ENCODE peak calls at places on chromosomes 7 and 10, in ten cellular contexts. One of them, this sample, is unnamed.

GRCh38 chr7:111059826-111060225 is 31.1 kb upstream of the LRRN3 start:
- DNase-seq in cardiac septum: no peak
- DNase-seq in amygdala: no peak
- DNase-seq in C1 segment of cervical spinal cord: no peak
- DNase-seq in astrocyte of the spinal cord: no peak
- DNase-seq in NCI-H460: no peak
- DNase-seq in A172: no peak
- DNase-seq in iris pigment epithelial cell: no peak
- DNase-seq in heart left ventricle: no peak
- DNase-seq in stimulated activated CD8-positive, alpha-beta memory T cell treated with anti-CD3 and anti-CD28 coated beads, Interleukin-15, amount 100 ng/mL, for 4 hours: no peak
- DNase-seq in this sample: no peak

GRCh38 chr10:110373059-110373458 is 68.3 kb upstream of the SMNDC1 start:
- DNase-seq in cardiac septum: no peak
- DNase-seq in amygdala: no peak
- DNase-seq in C1 segment of cervical spinal cord: no peak
- DNase-seq in astrocyte of the spinal cord: no peak
- DNase-seq in NCI-H460: no peak
- DNase-seq in A172: peak
- DNase-seq in iris pigment epithelial cell: peak
- DNase-seq in heart left ventricle: no peak
- DNase-seq in stimulated activated CD8-positive, alpha-beta memory T cell treated with anti-CD3 and anti-CD28 coated beads, Interleukin-15, amount 100 ng/mL, for 4 hours: no peak
- DNase-seq in this sample: no peak

GRCh38 chr7:115869811-115870210 is 160.8 kb downstream of the TFEC start:
- DNase-seq in cardiac septum: no peak
- DNase-seq in amygdala: no peak
- DNase-seq in C1 segment of cervical spinal cord: no peak
- DNase-seq in astrocyte of the spinal cord: no peak
- DNase-seq in NCI-H460: no peak
- DNase-seq in A172: no peak
- DNase-seq in iris pigment epithelial cell: no peak
- DNase-seq in heart left ventricle: no peak
- DNase-seq in stimulated activated CD8-positive, alpha-beta memory T cell treated with anti-CD3 and anti-CD28 coated beads, Interleukin-15, amount 100 ng/mL, for 4 hours: no peak
- DNase-seq in this sample: no peak

GRCh38 chr7:146116452-146117219 is at the start of gene CNTNAP2:
- DNase-seq in cardiac septum: no peak
- DNase-seq in amygdala: peak
- DNase-seq in C1 segment of cervical spinal cord: no peak
- DNase-seq in astrocyte of the spinal cord: peak
- DNase-seq in NCI-H460: no peak
- DNase-seq in A172: no peak
- DNase-seq in iris pigment epithelial cell: peak
- DNase-seq in heart left ventricle: peak
- DNase-seq in stimulated activated CD8-positive, alpha-beta memory T cell treated with anti-CD3 and anti-CD28 coated beads, Interleukin-15, amount 100 ng/mL, for 4 hours: no peak
- DNase-seq in this sample: peak

GRCh38 chr7:125383324-125383723 is 453.7 kb upstream of the POT1 start:
- DNase-seq in cardiac septum: no peak
- DNase-seq in amygdala: no peak
- DNase-seq in C1 segment of cervical spinal cord: no peak
- DNase-seq in astrocyte of the spinal cord: no peak
- DNase-seq in NCI-H460: no peak
- DNase-seq in A172: no peak
- DNase-seq in iris pigment epithelial cell: no peak
- DNase-seq in heart left ventricle: no peak
- DNase-seq in stimulated activated CD8-positive, alpha-beta memory T cell treated with anti-CD3 and anti-CD28 coated beads, Interleukin-15, amount 100 ng/mL, for 4 hours: no peak
- DNase-seq in this sample: no peak

GRCh38 chr10:133286366-133286765 is 9.7 kb upstream of the ADAM8 start:
- DNase-seq in cardiac septum: no peak
- DNase-seq in amygdala: no peak
- DNase-seq in C1 segment of cervical spinal cord: no peak
- DNase-seq in astrocyte of the spinal cord: no peak
- DNase-seq in NCI-H460: no peak
- DNase-seq in A172: no peak
- DNase-seq in iris pigment epithelial cell: no peak
- DNase-seq in heart left ventricle: no peak
- DNase-seq in stimulated activated CD8-positive, alpha-beta memory T cell treated with anti-CD3 and anti-CD28 coated beads, Interleukin-15, amount 100 ng/mL, for 4 hours: no peak
- DNase-seq in this sample: no peak

GRCh38 chr7:30678805-30679204 is 3.5 kb downstream of the CRHR2 start:
- DNase-seq in cardiac septum: no peak
- DNase-seq in amygdala: no peak
- DNase-seq in C1 segment of cervical spinal cord: no peak
- DNase-seq in astrocyte of the spinal cord: no peak
- DNase-seq in NCI-H460: no peak
- DNase-seq in A172: no peak
- DNase-seq in iris pigment epithelial cell: no peak
- DNase-seq in heart left ventricle: no peak
- DNase-seq in stimulated activated CD8-positive, alpha-beta memory T cell treated with anti-CD3 and anti-CD28 coated beads, Interleukin-15, amount 100 ng/mL, for 4 hours: no peak
- DNase-seq in this sample: no peak

GRCh38 chr10:88282876-88283275 is 300.2 kb downstream of the RNLS start:
- DNase-seq in cardiac septum: no peak
- DNase-seq in amygdala: no peak
- DNase-seq in C1 segment of cervical spinal cord: no peak
- DNase-seq in astrocyte of the spinal cord: no peak
- DNase-seq in NCI-H460: no peak
- DNase-seq in A172: no peak
- DNase-seq in iris pigment epithelial cell: no peak
- DNase-seq in heart left ventricle: no peak
- DNase-seq in stimulated activated CD8-positive, alpha-beta memory T cell treated with anti-CD3 and anti-CD28 coated beads, Interleukin-15, amount 100 ng/mL, for 4 hours: no peak
- DNase-seq in this sample: no peak

GRCh38 chr7:157490465-157490912 is 153.7 kb downstream of the DNAJB6 start:
- DNase-seq in cardiac septum: no peak
- DNase-seq in amygdala: no peak
- DNase-seq in C1 segment of cervical spinal cord: no peak
- DNase-seq in astrocyte of the spinal cord: peak
- DNase-seq in NCI-H460: peak
- DNase-seq in A172: peak
- DNase-seq in iris pigment epithelial cell: peak
- DNase-seq in heart left ventricle: no peak
- DNase-seq in stimulated activated CD8-positive, alpha-beta memory T cell treated with anti-CD3 and anti-CD28 coated beads, Interleukin-15, amount 100 ng/mL, for 4 hours: peak
- DNase-seq in this sample: peak

GRCh38 chr7:12581897-12582296 is 11.4 kb downstream of the SCIN start:
- DNase-seq in cardiac septum: no peak
- DNase-seq in amygdala: no peak
- DNase-seq in C1 segment of cervical spinal cord: no peak
- DNase-seq in astrocyte of the spinal cord: no peak
- DNase-seq in NCI-H460: no peak
- DNase-seq in A172: no peak
- DNase-seq in iris pigment epithelial cell: peak
- DNase-seq in heart left ventricle: no peak
- DNase-seq in stimulated activated CD8-positive, alpha-beta memory T cell treated with anti-CD3 and anti-CD28 coated beads, Interleukin-15, amount 100 ng/mL, for 4 hours: no peak
- DNase-seq in this sample: no peak

GRCh38 chr7:137488038-137488437 is 144.5 kb upstream of the PTN start:
- DNase-seq in cardiac septum: no peak
- DNase-seq in amygdala: no peak
- DNase-seq in C1 segment of cervical spinal cord: no peak
- DNase-seq in astrocyte of the spinal cord: peak
- DNase-seq in NCI-H460: no peak
- DNase-seq in A172: no peak
- DNase-seq in iris pigment epithelial cell: peak
- DNase-seq in heart left ventricle: no peak
- DNase-seq in stimulated activated CD8-positive, alpha-beta memory T cell treated with anti-CD3 and anti-CD28 coated beads, Interleukin-15, amount 100 ng/mL, for 4 hours: no peak
- DNase-seq in this sample: no peak

GRCh38 chr10:26367771-26368170 is 70.4 kb upstream of the APBB1IP start:
- DNase-seq in cardiac septum: no peak
- DNase-seq in amygdala: no peak
- DNase-seq in C1 segment of cervical spinal cord: no peak
- DNase-seq in astrocyte of the spinal cord: peak
- DNase-seq in NCI-H460: peak
- DNase-seq in A172: peak
- DNase-seq in iris pigment epithelial cell: peak
- DNase-seq in heart left ventricle: no peak
- DNase-seq in stimulated activated CD8-positive, alpha-beta memory T cell treated with anti-CD3 and anti-CD28 coated beads, Interleukin-15, amount 100 ng/mL, for 4 hours: no peak
- DNase-seq in this sample: no peak

GRCh38 chr7:1382553-1383397 is 76.5 kb downstream of the MICALL2 start:
- DNase-seq in cardiac septum: no peak
- DNase-seq in amygdala: no peak
- DNase-seq in C1 segment of cervical spinal cord: no peak
- DNase-seq in astrocyte of the spinal cord: no peak
- DNase-seq in NCI-H460: no peak
- DNase-seq in A172: no peak
- DNase-seq in iris pigment epithelial cell: no peak
- DNase-seq in heart left ventricle: no peak
- DNase-seq in stimulated activated CD8-positive, alpha-beta memory T cell treated with anti-CD3 and anti-CD28 coated beads, Interleukin-15, amount 100 ng/mL, for 4 hours: no peak
- DNase-seq in this sample: no peak

This sample was measured in smooth muscle cell of the brain vasculature.